ENCODE peak calls at places on chromosomes 2 and 18, in seven cellular contexts. One of them, this sample, is unnamed.

GRCh38 chr2:239825705-239825979 is 199.5 kb downstream of the NDUFA10 start:
- DNase-seq in mesothelial cell of epicardium: no peak
- DNase-seq in CD4-positive, alpha-beta T cell: no peak
- DNase-seq in AG09319: no peak
- DNase-seq in foreskin fibroblast: no peak
- DNase-seq in ACHN: no peak
- DNase-seq in HEK293T: no peak
- DNase-seq in this sample: no peak

GRCh38 chr2:219736196-219736595 is 108.8 kb downstream of the SLC4A3 start:
- DNase-seq in mesothelial cell of epicardium: no peak
- DNase-seq in CD4-positive, alpha-beta T cell: no peak
- DNase-seq in AG09319: peak
- DNase-seq in foreskin fibroblast: peak
- DNase-seq in ACHN: peak
- DNase-seq in HEK293T: peak
- DNase-seq in this sample: peak

GRCh38 chr2:40041983-40042382 is 262.9 kb upstream of the THUMPD2 start:
- DNase-seq in mesothelial cell of epicardium: no peak
- DNase-seq in CD4-positive, alpha-beta T cell: no peak
- DNase-seq in AG09319: peak
- DNase-seq in foreskin fibroblast: peak
- DNase-seq in ACHN: no peak
- DNase-seq in HEK293T: no peak
- DNase-seq in this sample: no peak

GRCh38 chr2:238107525-238108422 is 7.6 kb downstream of the ESPNL start:
- DNase-seq in mesothelial cell of epicardium: peak
- DNase-seq in CD4-positive, alpha-beta T cell: no peak
- DNase-seq in AG09319: no peak
- DNase-seq in foreskin fibroblast: no peak
- DNase-seq in ACHN: no peak
- DNase-seq in HEK293T: no peak
- DNase-seq in this sample: no peak

GRCh38 chr2:159419403-159419802 is 132.9 kb upstream of the WDSUB1 start:
- DNase-seq in mesothelial cell of epicardium: no peak
- DNase-seq in CD4-positive, alpha-beta T cell: no peak
- DNase-seq in AG09319: no peak
- DNase-seq in foreskin fibroblast: no peak
- DNase-seq in ACHN: no peak
- DNase-seq in HEK293T: no peak
- DNase-seq in this sample: no peak

GRCh38 chr18:23981369-23981768 is 33.2 kb upstream of the TTC39C start:
- DNase-seq in mesothelial cell of epicardium: no peak
- DNase-seq in CD4-positive, alpha-beta T cell: no peak
- DNase-seq in AG09319: no peak
- DNase-seq in foreskin fibroblast: no peak
- DNase-seq in ACHN: no peak
- DNase-seq in HEK293T: no peak
- DNase-seq in this sample: no peak

GRCh38 chr2:33275689-33276444 is 200.6 kb upstream of the RASGRP3 start:
- DNase-seq in mesothelial cell of epicardium: no peak
- DNase-seq in CD4-positive, alpha-beta T cell: no peak
- DNase-seq in AG09319: peak
- DNase-seq in foreskin fibroblast: peak
- DNase-seq in ACHN: peak
- DNase-seq in HEK293T: no peak
- DNase-seq in this sample: no peak

GRCh38 chr18:48993586-48993985 is 42.8 kb upstream of the SMAD7 start:
- DNase-seq in mesothelial cell of epicardium: no peak
- DNase-seq in CD4-positive, alpha-beta T cell: no peak
- DNase-seq in AG09319: no peak
- DNase-seq in foreskin fibroblast: no peak
- DNase-seq in ACHN: no peak
- DNase-seq in HEK293T: no peak
- DNase-seq in this sample: no peak

GRCh38 chr2:222891890-222892289 is 31.1 kb downstream of the ACSL3 start:
- DNase-seq in mesothelial cell of epicardium: no peak
- DNase-seq in CD4-positive, alpha-beta T cell: no peak
- DNase-seq in AG09319: no peak
- DNase-seq in foreskin fibroblast: no peak
- DNase-seq in ACHN: no peak
- DNase-seq in HEK293T: no peak
- DNase-seq in this sample: no peak

GRCh38 chr2:170344663-170345099 is 166.7 kb downstream of the MYO3B start:
- DNase-seq in mesothelial cell of epicardium: no peak
- DNase-seq in CD4-positive, alpha-beta T cell: no peak
- DNase-seq in AG09319: no peak
- DNase-seq in foreskin fibroblast: no peak
- DNase-seq in ACHN: no peak
- DNase-seq in HEK293T: no peak
- DNase-seq in this sample: no peak

GRCh38 chr2:236714061-236714460 is 144.4 kb downstream of the ACKR3 start:
- DNase-seq in mesothelial cell of epicardium: no peak
- DNase-seq in CD4-positive, alpha-beta T cell: no peak
- DNase-seq in AG09319: no peak
- DNase-seq in foreskin fibroblast: no peak
- DNase-seq in ACHN: no peak
- DNase-seq in HEK293T: no peak
- DNase-seq in this sample: no peak